ENCODE peak calls at places on chromosomes 2 and 18, in ten cellular contexts. One of them, this sample, is unnamed.

GRCh38 chr2:43068053-43068471 is 158.3 kb downstream of the ZFP36L2 start:
- DNase-seq in A549: no peak
- DNase-seq in glutamatergic neuron: no peak
- DNase-seq in AG09309: no peak
- DNase-seq in RWPE1: no peak
- DNase-seq in epithelial cell of esophagus: no peak
- DNase-seq in stomach: peak; percentile 22
- DNase-seq in adrenal gland: no peak
- DNase-seq in H9: peak; percentile 59
- DNase-seq in fibroblast of the aortic adventitia: no peak
- DNase-seq in this sample: no peak

GRCh38 chr2:31137211-31138036 is 816 bp downstream of the GALNT14 start:
- DNase-seq in A549: peak; percentile 72
- DNase-seq in glutamatergic neuron: peak; percentile 48
- DNase-seq in AG09309: no peak
- DNase-seq in RWPE1: peak; percentile 50
- DNase-seq in epithelial cell of esophagus: peak; percentile 40
- DNase-seq in stomach: no peak
- DNase-seq in adrenal gland: no peak
- DNase-seq in H9: peak; percentile 54
- DNase-seq in fibroblast of the aortic adventitia: no peak
- DNase-seq in this sample: peak; percentile 22

GRCh38 chr18:77069482-77069881 is 63.1 kb downstream of the MBP start:
- DNase-seq in A549: no peak
- DNase-seq in glutamatergic neuron: no peak
- DNase-seq in AG09309: no peak
- DNase-seq in RWPE1: no peak
- DNase-seq in epithelial cell of esophagus: no peak
- DNase-seq in stomach: no peak
- DNase-seq in adrenal gland: no peak
- DNase-seq in H9: no peak
- DNase-seq in fibroblast of the aortic adventitia: no peak
- DNase-seq in this sample: no peak

GRCh38 chr2:29766191-29766590 is 155.2 kb downstream of the ALK start:
- DNase-seq in A549: no peak
- DNase-seq in glutamatergic neuron: no peak
- DNase-seq in AG09309: no peak
- DNase-seq in RWPE1: peak; percentile 23
- DNase-seq in epithelial cell of esophagus: peak; percentile 80
- DNase-seq in stomach: no peak
- DNase-seq in adrenal gland: no peak
- DNase-seq in H9: no peak
- DNase-seq in fibroblast of the aortic adventitia: no peak
- DNase-seq in this sample: no peak

GRCh38 chr2:28673338-28673737 is 78.3 kb upstream of the PPP1CB start:
- DNase-seq in A549: no peak
- DNase-seq in glutamatergic neuron: no peak
- DNase-seq in AG09309: no peak
- DNase-seq in RWPE1: no peak
- DNase-seq in epithelial cell of esophagus: no peak
- DNase-seq in stomach: no peak
- DNase-seq in adrenal gland: no peak
- DNase-seq in H9: no peak
- DNase-seq in fibroblast of the aortic adventitia: no peak
- DNase-seq in this sample: no peak

GRCh38 chr18:48310999-48311398 is 98.2 kb downstream of the ZBTB7C start:
- DNase-seq in A549: no peak
- DNase-seq in glutamatergic neuron: no peak
- DNase-seq in AG09309: no peak
- DNase-seq in RWPE1: no peak
- DNase-seq in epithelial cell of esophagus: no peak
- DNase-seq in stomach: no peak
- DNase-seq in adrenal gland: no peak
- DNase-seq in H9: no peak
- DNase-seq in fibroblast of the aortic adventitia: no peak
- DNase-seq in this sample: no peak

GRCh38 chr18:78610646-78611045 is 369.0 kb upstream of the SALL3 start:
- DNase-seq in A549: no peak
- DNase-seq in glutamatergic neuron: no peak
- DNase-seq in AG09309: no peak
- DNase-seq in RWPE1: no peak
- DNase-seq in epithelial cell of esophagus: no peak
- DNase-seq in stomach: no peak
- DNase-seq in adrenal gland: no peak
- DNase-seq in H9: peak; percentile 11
- DNase-seq in fibroblast of the aortic adventitia: no peak
- DNase-seq in this sample: no peak

GRCh38 chr2:18957909-18958308 is 368.5 kb upstream of the NT5C1B start:
- DNase-seq in A549: no peak
- DNase-seq in glutamatergic neuron: no peak
- DNase-seq in AG09309: no peak
- DNase-seq in RWPE1: no peak
- DNase-seq in epithelial cell of esophagus: no peak
- DNase-seq in stomach: no peak
- DNase-seq in adrenal gland: no peak
- DNase-seq in H9: no peak
- DNase-seq in fibroblast of the aortic adventitia: peak; percentile 13
- DNase-seq in this sample: no peak

GRCh38 chr18:76496200-76496890 is 1.3 kb upstream of the ZNF516 start:
- DNase-seq in A549: no peak
- DNase-seq in glutamatergic neuron: peak; percentile 77
- DNase-seq in AG09309: no peak
- DNase-seq in RWPE1: peak; percentile 2
- DNase-seq in epithelial cell of esophagus: peak; percentile 66
- DNase-seq in stomach: peak; percentile 63
- DNase-seq in adrenal gland: peak; percentile 77
- DNase-seq in H9: peak; percentile 76
- DNase-seq in fibroblast of the aortic adventitia: peak; percentile 82
- DNase-seq in this sample: peak; percentile 94

GRCh38 chr2:214076527-214076926 is 334.3 kb upstream of the VWC2L start:
- DNase-seq in A549: peak; percentile 3
- DNase-seq in glutamatergic neuron: no peak
- DNase-seq in AG09309: no peak
- DNase-seq in RWPE1: no peak
- DNase-seq in epithelial cell of esophagus: no peak
- DNase-seq in stomach: no peak
- DNase-seq in adrenal gland: no peak
- DNase-seq in H9: no peak
- DNase-seq in fibroblast of the aortic adventitia: no peak
- DNase-seq in this sample: no peak

GRCh38 chr2:64989126-64989981 is at the start of gene SLC1A4:
- DNase-seq in A549: peak; percentile 85
- DNase-seq in glutamatergic neuron: peak; percentile 94
- DNase-seq in AG09309: peak; percentile 62
- DNase-seq in RWPE1: peak; percentile 78
- DNase-seq in epithelial cell of esophagus: peak; percentile 92
- DNase-seq in stomach: peak; percentile 91
- DNase-seq in adrenal gland: peak; percentile 95
- DNase-seq in H9: peak; percentile 57
- DNase-seq in fibroblast of the aortic adventitia: peak; percentile 84
- DNase-seq in this sample: peak; percentile 94

GRCh38 chr2:96353032-96353561 is 17.5 kb downstream of the NCAPH start:
- DNase-seq in A549: no peak
- DNase-seq in glutamatergic neuron: no peak
- DNase-seq in AG09309: no peak
- DNase-seq in RWPE1: no peak
- DNase-seq in epithelial cell of esophagus: peak; percentile 29
- DNase-seq in stomach: no peak
- DNase-seq in adrenal gland: peak; percentile 45
- DNase-seq in H9: no peak
- DNase-seq in fibroblast of the aortic adventitia: no peak
- DNase-seq in this sample: no peak

GRCh38 chr2:208036357-208036756 is 11.0 kb upstream of the PLEKHM3 start:
- DNase-seq in A549: no peak
- DNase-seq in glutamatergic neuron: no peak
- DNase-seq in AG09309: no peak
- DNase-seq in RWPE1: no peak
- DNase-seq in epithelial cell of esophagus: peak; percentile 42
- DNase-seq in stomach: no peak
- DNase-seq in adrenal gland: no peak
- DNase-seq in H9: no peak
- DNase-seq in fibroblast of the aortic adventitia: no peak
- DNase-seq in this sample: no peak

GRCh38 chr2:226031962-226032441 is 632.5 kb downstream of the NYAP2 start:
- DNase-seq in A549: no peak
- DNase-seq in glutamatergic neuron: no peak
- DNase-seq in AG09309: no peak
- DNase-seq in RWPE1: no peak
- DNase-seq in epithelial cell of esophagus: no peak
- DNase-seq in stomach: no peak
- DNase-seq in adrenal gland: no peak
- DNase-seq in H9: no peak
- DNase-seq in fibroblast of the aortic adventitia: peak; percentile 38
- DNase-seq in this sample: no peak

GRCh38 chr18:79465392-79465991 is 69.8 kb downstream of the NFATC1 start:
- DNase-seq in A549: no peak
- DNase-seq in glutamatergic neuron: peak; percentile 67
- DNase-seq in AG09309: no peak
- DNase-seq in RWPE1: no peak
- DNase-seq in epithelial cell of esophagus: no peak
- DNase-seq in stomach: peak; percentile 34
- DNase-seq in adrenal gland: no peak
- DNase-seq in H9: peak; percentile 68
- DNase-seq in fibroblast of the aortic adventitia: no peak
- DNase-seq in this sample: no peak

GRCh38 chr2:169765523-169765922 is 31.9 kb downstream of the KLHL23 start:
- DNase-seq in A549: no peak
- DNase-seq in glutamatergic neuron: no peak
- DNase-seq in AG09309: no peak
- DNase-seq in RWPE1: peak; percentile 34
- DNase-seq in epithelial cell of esophagus: peak; percentile 82
- DNase-seq in stomach: no peak
- DNase-seq in adrenal gland: no peak
- DNase-seq in H9: no peak
- DNase-seq in fibroblast of the aortic adventitia: peak; percentile 27
- DNase-seq in this sample: no peak

GRCh38 chr2:218886461-218886947 is 5.9 kb downstream of the WNT10A start:
- DNase-seq in A549: no peak
- DNase-seq in glutamatergic neuron: peak; percentile 68
- DNase-seq in AG09309: no peak
- DNase-seq in RWPE1: no peak
- DNase-seq in epithelial cell of esophagus: no peak
- DNase-seq in stomach: no peak
- DNase-seq in adrenal gland: no peak
- DNase-seq in H9: no peak
- DNase-seq in fibroblast of the aortic adventitia: no peak
- DNase-seq in this sample: no peak

GRCh38 chr2:8457620-8458255 is 224.1 kb upstream of the ID2 start:
- DNase-seq in A549: no peak
- DNase-seq in glutamatergic neuron: no peak
- DNase-seq in AG09309: no peak
- DNase-seq in RWPE1: no peak
- DNase-seq in epithelial cell of esophagus: no peak
- DNase-seq in stomach: peak; percentile 70
- DNase-seq in adrenal gland: no peak
- DNase-seq in H9: no peak
- DNase-seq in fibroblast of the aortic adventitia: no peak
- DNase-seq in this sample: no peak
- TF ChIP-seq CTCF in A549: no peak
- TF ChIP-seq CTCF in glutamatergic neuron: no peak
- TF ChIP-seq CTCF in AG09309: no peak
- TF ChIP-seq CTCF in RWPE1: no peak
- TF ChIP-seq CTCF in epithelial cell of esophagus: no peak
- TF ChIP-seq CTCF in stomach: no peak
- TF ChIP-seq CTCF in adrenal gland: no peak
- TF ChIP-seq CTCF in H9: no peak
- TF ChIP-seq CTCF in fibroblast of the aortic adventitia: no peak
- TF ChIP-seq CTCF in this sample: no peak

DNA sequence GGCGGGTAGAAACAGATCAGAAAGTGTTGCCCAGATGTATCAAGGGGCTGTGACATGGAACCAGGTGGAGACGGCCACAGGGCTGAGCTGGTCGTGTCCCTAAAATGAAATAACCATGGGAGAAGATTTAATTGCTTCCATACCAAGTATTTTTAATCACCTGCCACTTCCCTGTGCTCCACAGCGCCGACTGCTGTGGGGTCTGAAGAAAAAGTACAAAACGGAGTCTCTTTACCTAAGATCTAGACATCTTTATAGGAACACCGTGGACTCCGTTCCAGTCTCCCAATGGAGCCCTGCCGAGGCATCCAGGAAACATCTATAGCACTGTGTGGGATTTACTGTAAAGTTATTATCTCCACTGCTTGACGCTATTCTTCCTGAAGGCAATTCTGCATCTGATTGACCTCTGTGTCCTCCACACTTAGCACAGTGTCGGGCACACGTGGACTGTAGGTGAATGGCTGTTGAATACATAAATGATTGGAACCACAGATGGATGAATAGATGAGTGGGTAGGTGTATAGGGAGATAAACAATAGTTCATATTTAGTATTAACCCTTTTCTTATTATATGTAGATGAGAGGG is 21.6 kb upstream of the GYPC start:
- DNase-seq in A549: no peak
- DNase-seq in glutamatergic neuron: peak; percentile 41
- DNase-seq in AG09309: no peak
- DNase-seq in RWPE1: peak; percentile 14
- DNase-seq in epithelial cell of esophagus: peak; percentile 12
- DNase-seq in stomach: no peak
- DNase-seq in adrenal gland: peak; percentile 29
- DNase-seq in H9: peak; percentile 40
- DNase-seq in fibroblast of the aortic adventitia: peak; percentile 17
- DNase-seq in this sample: no peak
- TF ChIP-seq CTCF in A549: peak; percentile 57
- TF ChIP-seq CTCF in glutamatergic neuron: peak; percentile 28
- TF ChIP-seq CTCF in AG09309: peak; percentile 66
- TF ChIP-seq CTCF in RWPE1: peak; percentile 24
- TF ChIP-seq CTCF in epithelial cell of esophagus: peak; percentile 35
- TF ChIP-seq CTCF in stomach: peak; percentile 18
- TF ChIP-seq CTCF in adrenal gland: peak; percentile 50
- TF ChIP-seq CTCF in H9: peak; percentile 79
- TF ChIP-seq CTCF in fibroblast of the aortic adventitia: peak; percentile 57
- TF ChIP-seq CTCF in this sample: no peak

DNA sequence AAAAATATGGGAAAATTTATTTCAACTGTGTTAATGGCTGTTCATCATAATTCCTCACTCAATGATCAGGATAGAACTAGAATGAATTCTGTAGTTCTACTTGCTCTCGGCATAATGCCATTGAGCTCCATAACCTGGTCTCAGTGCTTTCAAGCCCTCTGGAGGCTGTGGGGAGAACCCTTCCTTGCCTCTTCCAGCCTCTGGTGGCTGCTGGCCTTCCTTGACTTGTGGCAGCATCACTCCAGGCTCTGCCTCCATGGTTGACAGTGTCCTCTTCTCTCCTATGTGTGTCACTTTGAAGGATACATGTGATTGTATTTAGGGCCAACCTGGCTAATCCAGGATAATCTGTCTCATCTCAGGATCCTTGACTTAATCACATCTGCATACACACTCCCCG is 26.9 kb upstream of the CABYR start:
- DNase-seq in A549: no peak
- DNase-seq in glutamatergic neuron: no peak
- DNase-seq in AG09309: no peak
- DNase-seq in RWPE1: no peak
- DNase-seq in epithelial cell of esophagus: no peak
- DNase-seq in stomach: no peak
- DNase-seq in adrenal gland: no peak
- DNase-seq in H9: no peak
- DNase-seq in fibroblast of the aortic adventitia: no peak
- DNase-seq in this sample: no peak
- TF ChIP-seq CTCF in A549: no peak
- TF ChIP-seq CTCF in glutamatergic neuron: no peak
- TF ChIP-seq CTCF in AG09309: no peak
- TF ChIP-seq CTCF in RWPE1: no peak
- TF ChIP-seq CTCF in epithelial cell of esophagus: no peak
- TF ChIP-seq CTCF in stomach: no peak
- TF ChIP-seq CTCF in adrenal gland: no peak
- TF ChIP-seq CTCF in H9: peak; percentile 36
- TF ChIP-seq CTCF in fibroblast of the aortic adventitia: no peak
- TF ChIP-seq CTCF in this sample: no peak

GRCh38 chr2:79235135-79235534 is 75.6 kb upstream of the REG3A start:
- DNase-seq in A549: no peak
- DNase-seq in glutamatergic neuron: no peak
- DNase-seq in AG09309: no peak
- DNase-seq in RWPE1: no peak
- DNase-seq in epithelial cell of esophagus: no peak
- DNase-seq in stomach: no peak
- DNase-seq in adrenal gland: no peak
- DNase-seq in H9: no peak
- DNase-seq in fibroblast of the aortic adventitia: no peak
- DNase-seq in this sample: no peak
- TF ChIP-seq CTCF in A549: no peak
- TF ChIP-seq CTCF in glutamatergic neuron: peak; percentile 42
- TF ChIP-seq CTCF in AG09309: no peak
- TF ChIP-seq CTCF in RWPE1: no peak
- TF ChIP-seq CTCF in epithelial cell of esophagus: no peak
- TF ChIP-seq CTCF in stomach: no peak
- TF ChIP-seq CTCF in adrenal gland: no peak
- TF ChIP-seq CTCF in H9: peak; percentile 60
- TF ChIP-seq CTCF in fibroblast of the aortic adventitia: no peak
- TF ChIP-seq CTCF in this sample: peak; percentile 11